ENCODE peak calls at places on chromosome 12, in four cellular contexts. F is left ventricle myocardium inferior; E is activated naive CD4-positive, alpha-beta T cell; N is effector CD4-positive, alpha-beta T cell. S is an unnamed sample.
A peak's percentile ranks its signal among the peaks of the same experiment; 100 is the strongest.

GRCh38 chr12:77720258-77720657 is 110.4 kb upstream of the NAV3 start:
- DNase-seq in F (no peak), E (no peak), N (no peak), S (peak; percentile 17)

GRCh38 chr12:15772405-15773018 is 16.7 kb downstream of the EPS8 start:
- DNase-seq in E (no peak), N (no peak), F (no peak), S (peak; percentile 48)

GRCh38 chr12:64332296-64332695 is 58.3 kb downstream of the C12orf56 start:
- DNase-seq in F (no peak), E (no peak), N (no peak), S (no peak)

GRCh38 chr12:93763746-93764147 is 86.6 kb downstream of the CRADD start:
- DNase-seq in N (no peak), E (no peak), F (no peak), S (peak; percentile 60)

GRCh38 chr12:92470608-92471021 is 232.2 kb upstream of the PLEKHG7 start:
- DNase-seq in N (no peak), E (no peak), F (no peak), S (no peak)

GRCh38 chr12:118103231-118103600 is 595 bp downstream of the VSIG10 start:
- DNase-seq in F (no peak), E (no peak), N (no peak), S (peak; percentile 31)

GRCh38 chr12:108828774-108829173 is 28.6 kb downstream of the SSH1 start:
- DNase-seq in N (no peak), F (peak; percentile 15), E (no peak), S (no peak)

GRCh38 chr12:107091989-107092641 is 1.2 kb downstream of the CRY1 start:
- DNase-seq in E (no peak), F (no peak), N (peak; percentile 3), S (peak; percentile 94)

GRCh38 chr12:27843714-27844245 is 63.7 kb upstream of the MANSC4 start:
- DNase-seq in N (no peak), F (no peak), E (no peak), S (no peak)

GRCh38 chr12:3117628-3118027 is 40.4 kb downstream of the TSPAN9 start:
- DNase-seq in F (no peak), E (no peak), N (no peak), S (peak; percentile 97)

GRCh38 chr12:45268672-45269406 is 52.9 kb downstream of the ANO6 start:
- DNase-seq in E (no peak), N (no peak), F (peak; percentile 80), S (peak; percentile 91)

GRCh38 chr12:12442548-12443071 is 85.7 kb downstream of the BORCS5 start:
- DNase-seq in F (no peak), E (no peak), N (no peak), S (peak; percentile 79)

GRCh38 chr12:52054231-52054837 is 3.1 kb downstream of the NR4A1 start:
- DNase-seq in E (no peak), N (no peak), F (no peak), S (no peak)

GRCh38 chr12:101875112-101875961 is 2.0 kb upstream of the DRAM1 start:
- DNase-seq in N (no peak), F (no peak), E (no peak), S (peak; percentile 37)

GRCh38 chr12:75481774-75482173 is 1.2 kb downstream of the GLIPR1 start:
- DNase-seq in F (no peak), N (no peak), E (no peak), S (peak; percentile 61)

GRCh38 chr12:4217091-4217490 is 56.5 kb upstream of the CCND2 start:
- DNase-seq in E (no peak), N (no peak), F (no peak), S (no peak)

GRCh38 chr12:55729592-55730446 is 1.0 kb upstream of the CD63 start:
- DNase-seq in F (peak; percentile 90), E (peak; percentile 36), N (peak; percentile 33), S (peak; percentile 95)

GRCh38 chr12:82650627-82651337 is 35.9 kb upstream of the TMTC2 start:
- DNase-seq in E (no peak), F (peak; percentile 33), N (no peak), S (peak; percentile 15)

GRCh38 chr12:99455350-99456037 is 192.1 kb upstream of the GARIN6 start:
- DNase-seq in F (no peak), E (no peak), N (no peak), S (peak; percentile 99)